ENCODE peak calls at places on chromosomes 7 and 10, in seven cellular contexts. I is fibroblast of lung; M is small intestine; N is heart left ventricle; C is CD4-positive, alpha-beta memory T cell; D is AG10803; Q is effector memory CD4-positive, alpha-beta T cell. B is an unnamed sample.

GRCh38 chr10:100945754-100946153 is 23.6 kb upstream of the SEMA4G start:
- DNase-seq in C (no peak), D (no peak), N (no peak), Q (no peak), M (no peak), I (no peak), B (no peak)

GRCh38 chr7:1842321-1843221 is 172.5 kb downstream of the ELFN1 start:
- DNase-seq in C (no peak), M (peak), N (no peak), Q (no peak), I (peak), D (peak), B (peak)

GRCh38 chr10:131154306-131155025 is 157.1 kb downstream of the TCERG1L start:
- DNase-seq in D (no peak), M (no peak), C (no peak), Q (no peak), I (no peak), N (no peak), B (no peak)

GRCh38 chr10:108254089-108254488 is 1089.6 kb upstream of the SORCS1 start:
- DNase-seq in M (no peak), I (no peak), N (no peak), C (no peak), D (no peak), Q (no peak), B (no peak)

GRCh38 chr10:18164771-18165361 is 24.6 kb downstream of the CACNB2 start:
- DNase-seq in N (no peak), I (peak), C (no peak), M (no peak), Q (no peak), D (peak), B (peak)

GRCh38 chr10:1489801-1490200 is 247.5 kb downstream of the ADARB2 start:
- DNase-seq in D (no peak), Q (no peak), C (no peak), M (no peak), I (no peak), N (no peak), B (no peak)

GRCh38 chr10:21368728-21369425 is 156.6 kb downstream of the SKIDA1 start:
- DNase-seq in D (no peak), C (no peak), N (no peak), Q (no peak), I (no peak), M (no peak), B (no peak)

GRCh38 chr7:34075543-34075942 is 170.2 kb downstream of the BMPER start:
- DNase-seq in D (no peak), C (no peak), Q (no peak), N (no peak), I (no peak), M (no peak), B (no peak)

GRCh38 chr10:110501142-110501937 is 3.6 kb downstream of the DUSP5 start:
- DNase-seq in I (peak), C (no peak), N (peak), Q (peak), D (peak), M (peak), B (peak)

GRCh38 chr7:74222851-74223710 is 13.3 kb downstream of the LAT2 start:
- DNase-seq in N (no peak), M (no peak), C (no peak), D (no peak), I (no peak), Q (no peak), B (no peak)

GRCh38 chr7:35865287-35865686 is 64.4 kb downstream of the SEPTIN7 start:
- DNase-seq in M (peak), Q (no peak), N (no peak), C (no peak), D (no peak), I (no peak), B (no peak)

GRCh38 chr10:3987142-3987974 is 202.3 kb upstream of the KLF6 start:
- DNase-seq in I (no peak), M (peak), Q (no peak), N (no peak), D (peak), C (no peak), B (no peak)

GRCh38 chr7:52936750-52937149 is 98.7 kb upstream of the POM121L12 start:
- DNase-seq in C (no peak), N (no peak), I (no peak), Q (no peak), M (no peak), D (no peak), B (no peak)

GRCh38 chr7:5291301-5291700 is 8.6 kb downstream of the SLC29A4 start:
- DNase-seq in Q (no peak), D (no peak), C (no peak), I (no peak), M (no peak), N (no peak), B (no peak)

GRCh38 chr7:70619130-70619529 is 512.8 kb upstream of the GALNT17 start:
- DNase-seq in D (no peak), M (peak), Q (no peak), N (no peak), C (no peak), I (no peak), B (no peak)

GRCh38 chr7:42314696-42315095 is 77.7 kb upstream of the GLI3 start:
- DNase-seq in N (no peak), Q (no peak), I (no peak), D (no peak), M (no peak), C (no peak), B (no peak)

GRCh38 chr7:102426268-102427031 is 6.9 kb upstream of the ORAI2 start:
- DNase-seq in C (peak), M (peak), I (no peak), Q (peak), D (no peak), N (no peak), B (no peak)

GRCh38 chr10:121593676-121594075 is 4.6 kb downstream of the FGFR2 start:
- DNase-seq in C (no peak), I (no peak), N (no peak), Q (no peak), D (no peak), M (no peak), B (no peak)

GRCh38 chr7:88111136-88111748 is 108.6 kb downstream of the SRI start:
- DNase-seq in Q (no peak), M (peak), N (no peak), D (peak), C (peak), I (peak), B (no peak)

GRCh38 chr7:124680304-124680703 is 85.3 kb downstream of the GPR37 start:
- DNase-seq in I (no peak), D (no peak), Q (no peak), N (no peak), C (no peak), M (no peak), B (no peak)

GRCh38 chr7:135802697-135803096 is 54.1 kb upstream of the FAM180A start:
- DNase-seq in D (no peak), N (no peak), I (peak), C (no peak), M (no peak), Q (no peak), B (no peak)

GRCh38 chr7:18356195-18356645 is 139.3 kb upstream of the HDAC9 start:
- DNase-seq in C (peak), Q (no peak), M (peak), N (no peak), D (peak), I (peak), B (no peak)

GRCh38 chr7:156472267-156472666 is 168.3 kb upstream of the RNF32 start:
- DNase-seq in D (no peak), M (no peak), Q (no peak), I (no peak), C (no peak), N (no peak), B (no peak)

GRCh38 chr7:8516976-8517375 is 83.6 kb downstream of the NXPH1 start:
- DNase-seq in D (no peak), N (no peak), Q (no peak), M (no peak), I (no peak), C (no peak), B (no peak)

GRCh38 chr10:27319752-27320561 is 79.4 kb upstream of the ACBD5 start:
- DNase-seq in M (peak), C (no peak), N (peak), I (peak), Q (no peak), D (peak), B (peak)

GRCh38 chr10:119413738-119414611 is 128.5 kb downstream of the RGS10 start:
- DNase-seq in N (peak), C (no peak), D (peak), I (peak), M (no peak), Q (no peak), B (peak)

GRCh38 chr10:132193907-132194552 is 7.3 kb downstream of the DPYSL4 start:
- DNase-seq in D (no peak), I (no peak), C (no peak), M (no peak), Q (no peak), N (peak), B (no peak)

GRCh38 chr10:117555017-117555416 is 12.5 kb downstream of the EMX2 start:
- DNase-seq in D (no peak), Q (no peak), C (no peak), M (no peak), I (no peak), N (no peak), B (no peak)

GRCh38 chr10:71749396-71749795 is 23.9 kb downstream of the VSIR start:
- DNase-seq in I (no peak), D (no peak), C (no peak), M (no peak), N (no peak), Q (no peak), B (no peak)

DNA sequence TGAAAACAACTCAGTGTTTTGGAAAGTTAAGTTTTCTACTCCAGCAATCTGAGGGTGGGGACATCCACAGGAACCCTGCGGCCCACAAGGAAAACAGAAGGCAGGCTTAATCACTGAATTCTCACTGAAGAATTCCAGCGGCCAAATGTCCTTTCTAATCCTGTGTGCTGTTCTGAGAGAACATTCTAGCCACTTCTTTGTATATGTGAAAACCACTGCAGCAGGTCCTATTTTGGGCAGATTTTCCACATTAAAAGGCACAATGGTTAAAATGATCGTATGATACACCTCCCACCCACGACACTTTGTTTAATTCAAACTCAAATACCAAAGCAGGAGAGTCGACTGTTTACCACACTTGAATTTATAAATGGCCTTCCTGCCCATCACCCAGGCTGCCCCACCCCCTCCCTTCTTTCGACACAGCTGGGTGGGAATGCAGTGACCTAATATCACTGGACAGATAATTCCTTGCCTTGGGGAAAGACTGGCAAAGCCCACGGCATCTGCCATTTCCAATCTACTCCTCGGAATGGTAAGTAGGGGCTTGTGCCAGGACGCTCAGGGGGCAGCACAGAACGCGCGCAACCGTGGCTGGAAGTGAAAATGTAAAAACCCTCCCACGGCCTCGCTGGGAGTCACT is 67.0 kb downstream of the CTBP2 start:
- DNase-seq in M (no peak), I (peak), D (peak), Q (no peak), C (no peak), N (peak), B (no peak)
- H3K4me3 ChIP-seq in M (no peak), I (no peak), D (peak), Q (no peak), C (no peak), N (peak), B (no peak)

GRCh38 chr10:6173203-6173602 is 29.5 kb upstream of the PFKFB3 start:
- DNase-seq in C (peak), Q (peak), M (no peak), N (no peak), I (no peak), D (no peak), B (no peak)
- H3K4me3 ChIP-seq in C (no peak), Q (no peak), M (no peak), N (no peak), I (no peak), D (no peak), B (no peak)

DNA sequence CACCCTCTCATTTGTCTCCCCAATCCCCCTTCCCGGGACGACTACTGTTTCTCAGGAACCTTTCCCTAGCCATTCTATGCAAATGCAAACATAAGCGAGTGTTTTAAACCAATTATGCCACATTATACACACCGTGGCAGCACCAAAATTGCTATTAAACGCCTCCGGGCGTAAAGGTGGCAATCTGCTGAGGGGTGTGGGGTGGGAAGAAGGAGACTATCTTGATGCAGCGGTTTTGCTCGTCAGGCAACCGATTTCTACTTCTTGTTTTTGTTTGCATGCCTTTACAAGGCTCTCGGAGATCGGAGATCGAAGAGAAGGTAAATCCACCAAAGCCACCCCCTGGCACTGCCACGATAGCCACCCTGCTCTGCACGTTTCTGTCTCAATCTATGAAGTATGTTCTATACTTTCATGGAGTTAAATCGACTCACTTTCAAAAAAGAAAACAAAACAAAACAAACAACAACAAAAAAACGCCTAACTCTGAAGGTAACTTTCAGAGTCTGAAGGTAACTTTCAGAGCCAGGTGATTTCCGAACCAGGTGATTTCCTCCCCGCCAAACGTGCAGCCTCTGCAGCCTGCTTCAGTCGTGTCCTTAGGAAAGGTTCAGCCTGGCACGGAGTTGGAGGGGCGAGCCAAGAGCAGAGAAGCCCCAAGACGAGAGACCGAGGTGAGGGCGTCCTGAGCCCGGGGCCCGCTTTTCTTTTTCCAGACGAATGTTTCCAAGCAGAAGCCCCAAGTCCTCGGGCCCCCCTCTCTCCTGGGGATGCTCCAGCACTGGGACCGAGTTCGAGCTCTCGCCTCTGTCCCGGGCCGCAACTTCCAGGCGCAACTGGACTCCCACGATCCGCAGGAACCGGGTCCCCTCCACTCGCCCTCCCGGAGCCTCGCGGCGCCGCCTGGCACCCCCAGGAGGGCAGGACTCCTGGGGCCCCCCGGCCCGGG is 45.8 kb upstream of the CDK1 start:
- DNase-seq in M (peak), I (no peak), Q (peak), N (no peak), C (peak), D (no peak), B (no peak)
- H3K4me3 ChIP-seq in M (peak), I (peak), Q (peak), N (peak), C (peak), D (peak), B (peak)

DNA sequence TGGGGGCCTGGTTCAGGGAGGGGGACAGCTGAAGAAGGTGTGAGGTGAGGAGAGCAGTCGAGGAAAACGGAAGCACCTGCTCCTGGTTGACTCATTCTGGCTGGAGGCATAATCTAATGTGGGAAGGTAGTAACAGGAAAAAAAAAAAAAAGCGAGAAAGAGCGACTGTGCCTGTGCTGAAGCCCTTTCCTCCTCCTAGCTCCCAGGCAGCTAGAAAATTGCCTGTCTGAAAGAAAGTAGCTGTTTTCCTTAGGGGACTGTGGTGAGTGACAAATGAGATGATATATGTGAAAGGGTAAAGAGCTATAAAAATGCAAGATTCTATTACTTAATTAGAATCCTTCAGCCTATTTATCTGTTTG is 4.9 kb upstream of the MEST start:
- DNase-seq in I (no peak), N (no peak), D (no peak), M (no peak), Q (no peak), C (no peak), B (no peak)
- H3K4me3 ChIP-seq in I (no peak), N (peak), D (no peak), M (peak), Q (peak), C (peak), B (no peak)

GRCh38 chr10:102791754-102792153 is 45.5 kb downstream of the CYP17A1 start:
- DNase-seq in I (no peak), C (no peak), Q (no peak), N (no peak), D (peak), M (no peak), B (no peak)

GRCh38 chr10:102799691-102800435 is 37.4 kb downstream of the CYP17A1 start:
- DNase-seq in Q (no peak), C (no peak), D (no peak), I (no peak), N (no peak), M (no peak), B (no peak)

GRCh38 chr10:102800601-102801335 is 36.4 kb downstream of the CYP17A1 start:
- DNase-seq in D (no peak), C (no peak), I (no peak), Q (no peak), M (no peak), N (no peak), B (no peak)

GRCh38 chr10:102795453-102796406 is 41.5 kb downstream of the CYP17A1 start:
- DNase-seq in M (no peak), N (no peak), Q (no peak), C (no peak), D (no peak), I (no peak), B (no peak)

DNA sequence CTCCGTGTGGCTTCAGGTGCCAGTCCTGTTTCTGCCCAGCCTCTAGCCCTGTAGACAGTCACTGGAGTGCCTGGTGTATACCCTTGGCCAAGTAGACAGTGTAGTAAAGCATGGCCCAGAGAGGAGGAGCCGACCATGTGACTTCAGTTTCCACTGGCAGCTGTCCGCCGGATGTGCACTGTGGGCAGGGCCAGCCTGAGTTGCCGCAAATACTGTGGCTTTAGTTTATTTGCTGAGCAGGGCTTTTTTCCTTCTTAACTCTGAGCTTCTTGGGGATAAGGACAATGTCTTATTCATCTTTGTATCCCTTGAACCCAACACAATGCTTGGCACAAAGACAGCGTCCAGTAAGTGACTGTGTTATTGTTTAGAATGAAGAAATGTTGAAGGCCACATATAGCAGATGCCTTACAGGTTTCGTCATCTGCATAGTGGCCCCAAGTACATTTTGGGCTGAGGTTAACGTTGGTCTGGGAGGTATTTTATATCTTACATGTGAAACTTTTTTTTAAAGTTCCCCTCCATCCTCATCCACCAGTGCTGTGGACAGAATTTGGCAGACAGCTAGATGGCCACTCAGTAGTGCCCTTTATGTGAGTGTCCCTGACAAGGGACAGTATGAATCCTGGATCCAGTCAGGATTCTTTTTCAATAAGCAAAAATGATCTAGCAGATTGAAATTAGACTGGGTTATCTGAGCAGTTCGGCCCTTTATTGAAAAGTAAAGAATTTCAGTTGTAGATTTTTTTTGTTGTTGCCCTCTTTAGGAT is 40.6 kb downstream of the CYP17A1 start:
- DNase-seq in D (peak), I (peak), C (peak), M (no peak), Q (no peak), N (peak), B (no peak)
- H3K4me3 ChIP-seq in D (no peak), I (no peak), C (no peak), M (no peak), Q (no peak), N (peak), B (no peak)

DNA sequence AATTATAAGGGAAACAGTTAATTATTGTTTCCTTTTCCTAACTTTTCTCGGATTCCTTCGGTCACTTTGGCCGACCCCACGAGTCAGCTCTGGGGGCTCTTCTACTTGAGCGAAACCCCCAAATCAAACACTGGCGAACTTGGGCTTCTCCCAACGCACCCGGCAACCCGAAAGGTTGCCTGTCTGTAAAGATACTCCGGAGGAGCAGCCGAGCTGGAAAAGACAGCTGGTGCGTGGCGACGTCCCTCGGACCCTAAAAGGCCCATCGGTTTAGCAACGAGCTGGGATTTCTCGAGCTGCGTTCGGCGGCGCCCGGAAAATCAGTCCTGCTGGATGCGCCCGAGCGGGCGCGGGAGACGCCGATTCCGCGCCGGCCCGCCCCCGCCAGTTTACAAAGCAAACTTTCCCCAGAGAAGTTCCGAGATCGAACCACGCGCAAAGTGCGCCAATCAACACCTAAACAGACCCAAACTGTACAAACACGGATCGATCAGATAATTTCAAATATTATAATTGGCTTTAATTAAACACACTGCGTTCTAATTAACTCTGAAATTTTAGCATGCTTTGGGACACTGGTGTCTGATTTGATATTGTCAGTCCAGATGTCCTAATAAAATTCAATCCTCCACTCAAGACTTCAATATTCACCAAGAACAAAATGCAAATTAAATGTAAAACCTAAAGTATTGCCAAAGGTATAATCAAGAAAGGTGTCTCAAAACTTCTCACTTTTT is 5.6 kb upstream of the EBF3 start:
- DNase-seq in Q (no peak), C (no peak), D (no peak), M (no peak), I (no peak), N (no peak), B (no peak)
- H3K4me3 ChIP-seq in Q (no peak), C (no peak), D (no peak), M (no peak), I (no peak), N (peak), B (peak)

GRCh38 chr10:113287592-113287991 is 265.3 kb upstream of the HABP2 start:
- DNase-seq in Q (no peak), I (no peak), N (no peak), C (no peak), D (no peak), M (no peak), B (no peak)
- H3K4me3 ChIP-seq in Q (no peak), I (no peak), N (no peak), C (no peak), D (no peak), M (no peak), B (no peak)

B was measured in skeletal muscle cell.